ENCODE peak calls at places on chromosome 10, in seven cellular contexts. One of them, this sample, is unnamed.

GRCh38 chr10:74755273-74755672 is 71.1 kb upstream of the KAT6B start:
- DNase-seq in heart left ventricle: no peak
- DNase-seq in fibroblast of lung: no peak
- DNase-seq in right lobe of liver: no peak
- DNase-seq in AG04450: no peak
- DNase-seq in activated T-helper 1 cell treated with anti-CD3 and anti-CD28 coated beads, Interleukin-2, amount 50 U/mL, for 16 hours: no peak
- DNase-seq in right cardiac atrium: no peak
- DNase-seq in this sample: no peak

GRCh38 chr10:85862771-85863170 is 503.8 kb downstream of the GRID1 start:
- DNase-seq in heart left ventricle: no peak
- DNase-seq in fibroblast of lung: no peak
- DNase-seq in right lobe of liver: no peak
- DNase-seq in AG04450: no peak
- DNase-seq in activated T-helper 1 cell treated with anti-CD3 and anti-CD28 coated beads, Interleukin-2, amount 50 U/mL, for 16 hours: no peak
- DNase-seq in right cardiac atrium: no peak
- DNase-seq in this sample: no peak

GRCh38 chr10:7950981-7951847 is 103.3 kb upstream of the GATA3 start:
- DNase-seq in heart left ventricle: no peak
- DNase-seq in fibroblast of lung: peak
- DNase-seq in right lobe of liver: no peak
- DNase-seq in AG04450: peak
- DNase-seq in activated T-helper 1 cell treated with anti-CD3 and anti-CD28 coated beads, Interleukin-2, amount 50 U/mL, for 16 hours: no peak
- DNase-seq in right cardiac atrium: no peak
- DNase-seq in this sample: no peak

GRCh38 chr10:77669892-77670291 is 32.3 kb upstream of the KCNMA1 start:
- DNase-seq in heart left ventricle: no peak
- DNase-seq in fibroblast of lung: no peak
- DNase-seq in right lobe of liver: no peak
- DNase-seq in AG04450: no peak
- DNase-seq in activated T-helper 1 cell treated with anti-CD3 and anti-CD28 coated beads, Interleukin-2, amount 50 U/mL, for 16 hours: no peak
- DNase-seq in right cardiac atrium: no peak
- DNase-seq in this sample: no peak

GRCh38 chr10:102735065-102735562 is 8.6 kb upstream of the WBP1L start:
- DNase-seq in heart left ventricle: no peak
- DNase-seq in fibroblast of lung: no peak
- DNase-seq in right lobe of liver: no peak
- DNase-seq in AG04450: no peak
- DNase-seq in activated T-helper 1 cell treated with anti-CD3 and anti-CD28 coated beads, Interleukin-2, amount 50 U/mL, for 16 hours: no peak
- DNase-seq in right cardiac atrium: peak
- DNase-seq in this sample: no peak

GRCh38 chr10:125014086-125014830 is 72.3 kb downstream of the ZRANB1 start:
- DNase-seq in heart left ventricle: peak
- DNase-seq in fibroblast of lung: no peak
- DNase-seq in right lobe of liver: no peak
- DNase-seq in AG04450: no peak
- DNase-seq in activated T-helper 1 cell treated with anti-CD3 and anti-CD28 coated beads, Interleukin-2, amount 50 U/mL, for 16 hours: no peak
- DNase-seq in right cardiac atrium: peak
- DNase-seq in this sample: no peak

GRCh38 chr10:97024181-97025073 is 161.3 kb downstream of the SLIT1 start:
- DNase-seq in heart left ventricle: peak
- DNase-seq in fibroblast of lung: peak
- DNase-seq in right lobe of liver: no peak
- DNase-seq in AG04450: peak
- DNase-seq in activated T-helper 1 cell treated with anti-CD3 and anti-CD28 coated beads, Interleukin-2, amount 50 U/mL, for 16 hours: no peak
- DNase-seq in right cardiac atrium: no peak
- DNase-seq in this sample: no peak

GRCh38 chr10:132735923-132736391 is 50.0 kb downstream of the NKX6-2 start:
- DNase-seq in heart left ventricle: no peak
- DNase-seq in fibroblast of lung: no peak
- DNase-seq in right lobe of liver: no peak
- DNase-seq in AG04450: no peak
- DNase-seq in activated T-helper 1 cell treated with anti-CD3 and anti-CD28 coated beads, Interleukin-2, amount 50 U/mL, for 16 hours: no peak
- DNase-seq in right cardiac atrium: no peak
- DNase-seq in this sample: no peak

GRCh38 chr10:4686644-4686996 is 139.4 kb upstream of the AKR1E2 start:
- DNase-seq in heart left ventricle: no peak
- DNase-seq in fibroblast of lung: peak
- DNase-seq in right lobe of liver: no peak
- DNase-seq in AG04450: no peak
- DNase-seq in activated T-helper 1 cell treated with anti-CD3 and anti-CD28 coated beads, Interleukin-2, amount 50 U/mL, for 16 hours: no peak
- DNase-seq in right cardiac atrium: no peak
- DNase-seq in this sample: no peak

GRCh38 chr10:92240289-92241157 is 50.4 kb downstream of the CPEB3 start:
- DNase-seq in heart left ventricle: peak
- DNase-seq in fibroblast of lung: peak
- DNase-seq in right lobe of liver: peak
- DNase-seq in AG04450: no peak
- DNase-seq in activated T-helper 1 cell treated with anti-CD3 and anti-CD28 coated beads, Interleukin-2, amount 50 U/mL, for 16 hours: no peak
- DNase-seq in right cardiac atrium: no peak
- DNase-seq in this sample: peak

GRCh38 chr10:119207713-119208552 is 562 bp downstream of the GRK5 start:
- DNase-seq in heart left ventricle: peak
- DNase-seq in fibroblast of lung: peak
- DNase-seq in right lobe of liver: peak
- DNase-seq in AG04450: no peak
- DNase-seq in activated T-helper 1 cell treated with anti-CD3 and anti-CD28 coated beads, Interleukin-2, amount 50 U/mL, for 16 hours: peak
- DNase-seq in right cardiac atrium: peak
- DNase-seq in this sample: peak

GRCh38 chr10:17229016-17229716 is 1.1 kb downstream of the VIM start:
- DNase-seq in heart left ventricle: peak
- DNase-seq in fibroblast of lung: peak
- DNase-seq in right lobe of liver: peak
- DNase-seq in AG04450: no peak
- DNase-seq in activated T-helper 1 cell treated with anti-CD3 and anti-CD28 coated beads, Interleukin-2, amount 50 U/mL, for 16 hours: peak
- DNase-seq in right cardiac atrium: peak
- DNase-seq in this sample: peak

GRCh38 chr10:43196981-43197833 is 59.0 kb downstream of the CSGALNACT2 start:
- DNase-seq in heart left ventricle: no peak
- DNase-seq in fibroblast of lung: no peak
- DNase-seq in right lobe of liver: no peak
- DNase-seq in AG04450: no peak
- DNase-seq in activated T-helper 1 cell treated with anti-CD3 and anti-CD28 coated beads, Interleukin-2, amount 50 U/mL, for 16 hours: no peak
- DNase-seq in right cardiac atrium: no peak
- DNase-seq in this sample: peak

GRCh38 chr10:130109796-130110235 is 814 bp downstream of the C10orf143 start:
- DNase-seq in heart left ventricle: peak
- DNase-seq in fibroblast of lung: peak
- DNase-seq in right lobe of liver: peak
- DNase-seq in AG04450: peak
- DNase-seq in activated T-helper 1 cell treated with anti-CD3 and anti-CD28 coated beads, Interleukin-2, amount 50 U/mL, for 16 hours: peak
- DNase-seq in right cardiac atrium: no peak
- DNase-seq in this sample: peak

GRCh38 chr10:70418229-70418628 is 14.3 kb downstream of the EIF4EBP2 start:
- DNase-seq in heart left ventricle: no peak
- DNase-seq in fibroblast of lung: peak
- DNase-seq in right lobe of liver: no peak
- DNase-seq in AG04450: peak
- DNase-seq in activated T-helper 1 cell treated with anti-CD3 and anti-CD28 coated beads, Interleukin-2, amount 50 U/mL, for 16 hours: no peak
- DNase-seq in right cardiac atrium: no peak
- DNase-seq in this sample: no peak

GRCh38 chr10:110395350-110396283 is 90.9 kb upstream of the SMNDC1 start:
- DNase-seq in heart left ventricle: no peak
- DNase-seq in fibroblast of lung: peak
- DNase-seq in right lobe of liver: peak
- DNase-seq in AG04450: peak
- DNase-seq in activated T-helper 1 cell treated with anti-CD3 and anti-CD28 coated beads, Interleukin-2, amount 50 U/mL, for 16 hours: no peak
- DNase-seq in right cardiac atrium: no peak
- DNase-seq in this sample: peak

GRCh38 chr10:104045151-104046089 is 40.3 kb downstream of the COL17A1 start:
- DNase-seq in heart left ventricle: no peak
- DNase-seq in fibroblast of lung: peak
- DNase-seq in right lobe of liver: peak
- DNase-seq in AG04450: peak
- DNase-seq in activated T-helper 1 cell treated with anti-CD3 and anti-CD28 coated beads, Interleukin-2, amount 50 U/mL, for 16 hours: no peak
- DNase-seq in right cardiac atrium: no peak
- DNase-seq in this sample: peak

GRCh38 chr10:3476186-3476585 is 303.6 kb upstream of the PITRM1 start:
- DNase-seq in heart left ventricle: no peak
- DNase-seq in fibroblast of lung: peak
- DNase-seq in right lobe of liver: no peak
- DNase-seq in AG04450: no peak
- DNase-seq in activated T-helper 1 cell treated with anti-CD3 and anti-CD28 coated beads, Interleukin-2, amount 50 U/mL, for 16 hours: no peak
- DNase-seq in right cardiac atrium: no peak
- DNase-seq in this sample: no peak

GRCh38 chr10:132292972-132293415 is 14.8 kb downstream of the STK32C start:
- DNase-seq in heart left ventricle: peak
- DNase-seq in fibroblast of lung: peak
- DNase-seq in right lobe of liver: no peak
- DNase-seq in AG04450: no peak
- DNase-seq in activated T-helper 1 cell treated with anti-CD3 and anti-CD28 coated beads, Interleukin-2, amount 50 U/mL, for 16 hours: no peak
- DNase-seq in right cardiac atrium: peak
- DNase-seq in this sample: no peak

GRCh38 chr10:47008769-47009168 is 97.5 kb downstream of the PTPN20 start:
- DNase-seq in heart left ventricle: no peak
- DNase-seq in fibroblast of lung: peak
- DNase-seq in right lobe of liver: no peak
- DNase-seq in AG04450: no peak
- DNase-seq in activated T-helper 1 cell treated with anti-CD3 and anti-CD28 coated beads, Interleukin-2, amount 50 U/mL, for 16 hours: no peak
- DNase-seq in right cardiac atrium: no peak
- DNase-seq in this sample: no peak

GRCh38 chr10:113294868-113295267 is 258.0 kb upstream of the HABP2 start:
- DNase-seq in heart left ventricle: no peak
- DNase-seq in fibroblast of lung: no peak
- DNase-seq in right lobe of liver: no peak
- DNase-seq in AG04450: no peak
- DNase-seq in activated T-helper 1 cell treated with anti-CD3 and anti-CD28 coated beads, Interleukin-2, amount 50 U/mL, for 16 hours: no peak
- DNase-seq in right cardiac atrium: no peak
- DNase-seq in this sample: no peak

GRCh38 chr10:24196426-24197039 is 12.4 kb upstream of the KIAA1217 start:
- DNase-seq in heart left ventricle: peak
- DNase-seq in fibroblast of lung: peak
- DNase-seq in right lobe of liver: peak
- DNase-seq in AG04450: peak
- DNase-seq in activated T-helper 1 cell treated with anti-CD3 and anti-CD28 coated beads, Interleukin-2, amount 50 U/mL, for 16 hours: peak
- DNase-seq in right cardiac atrium: peak
- DNase-seq in this sample: peak

This sample was measured in left lobe of liver.